ENCODE peak calls at places on chromosomes 7 and 10, in ten cellular contexts. O is KBM-7; W is body of pancreas; G is CD8-positive, alpha-beta memory T cell; Q is stimulated activated CD4-positive, alpha-beta T cell treated with anti-CD3 and anti-CD28 coated beads, Interleukin-4, amount 100 ng/mL, for 48 hours; Y is OCI-LY7; E is heart right ventricle; V is ELF-1; I is fibroblast of lung; B is DMS153. T is an unnamed sample.
A peak's percentile ranks its signal among the peaks of the same experiment; 100 is the strongest.

GRCh38 chr7:125568799-125569198 is 639.2 kb upstream of the POT1 start:
- DNase-seq in Q (no peak), W (no peak), V (no peak), G (no peak), Y (no peak), O (peak; percentile 65), E (no peak), B (no peak), I (no peak), T (peak; percentile 60)

GRCh38 chr7:130008941-130009847 is 42.0 kb downstream of the ZC3HC1 start:
- DNase-seq in V (peak; percentile 33), O (no peak), E (no peak), W (peak; percentile 98), Y (no peak), I (peak; percentile 74), G (no peak), B (peak; percentile 66), Q (no peak), T (peak; percentile 76)

GRCh38 chr7:38822556-38822955 is 86.4 kb downstream of the VPS41 start:
- DNase-seq in W (no peak), I (peak; percentile 42), O (no peak), B (no peak), Y (no peak), E (no peak), G (no peak), V (no peak), Q (no peak), T (no peak)

GRCh38 chr7:138324905-138325304 is 135.2 kb upstream of the TRIM24 start:
- DNase-seq in W (no peak), G (no peak), I (no peak), E (no peak), O (no peak), V (no peak), B (no peak), Y (no peak), Q (no peak), T (no peak)

GRCh38 chr10:22657028-22657427 is 57.4 kb downstream of the PIP4K2A start:
- DNase-seq in I (no peak), B (no peak), G (no peak), V (no peak), Y (no peak), Q (no peak), O (no peak), E (no peak), W (no peak), T (no peak)

GRCh38 chr10:4181690-4182089 is 396.7 kb upstream of the KLF6 start:
- DNase-seq in I (no peak), E (no peak), B (no peak), Y (no peak), V (no peak), G (no peak), W (no peak), Q (no peak), O (no peak), T (no peak)

GRCh38 chr7:53420550-53420949 is 385.1 kb downstream of the POM121L12 start:
- DNase-seq in E (no peak), V (no peak), O (no peak), B (no peak), Q (no peak), Y (no peak), I (no peak), W (no peak), G (no peak), T (no peak)

GRCh38 chr7:15305002-15305600 is 256.7 kb downstream of the AGMO start:
- DNase-seq in Y (peak; percentile 34), B (peak; percentile 36), G (no peak), W (peak; percentile 42), Q (no peak), E (peak; percentile 16), O (peak; percentile 56), V (peak; percentile 10), I (peak; percentile 23), T (peak; percentile 53)

GRCh38 chr7:149320313-149321124 is 58.5 kb downstream of the ZNF783 start:
- DNase-seq in O (no peak), E (no peak), G (no peak), W (no peak), I (no peak), V (no peak), Q (no peak), B (no peak), Y (no peak), T (no peak)

GRCh38 chr7:142420554-142421362 is 162.9 kb upstream of the PRSS58 start:
- DNase-seq in O (peak; percentile 43), W (no peak), I (peak; percentile 28), Y (no peak), E (no peak), Q (no peak), V (peak; percentile 80), B (no peak), G (no peak), T (no peak)

GRCh38 chr7:23020742-23021401 is 6.9 kb upstream of the HYCC1 start:
- DNase-seq in G (no peak), V (no peak), B (no peak), O (no peak), Y (no peak), Q (no peak), I (peak; percentile 95), E (no peak), W (no peak), T (no peak)

GRCh38 chr10:26485150-26485941 is 47.2 kb downstream of the APBB1IP start:
- DNase-seq in G (no peak), E (no peak), I (peak; percentile 80), B (no peak), Y (no peak), W (no peak), V (no peak), O (no peak), Q (no peak), T (no peak)

GRCh38 chr10:114982989-114983388 is 45.0 kb downstream of the TRUB1 start:
- DNase-seq in V (no peak), B (no peak), Y (no peak), Q (no peak), I (no peak), W (no peak), O (no peak), E (no peak), G (no peak), T (no peak)

GRCh38 chr7:151141855-151142685 is 25.4 kb downstream of the GBX1 start:
- DNase-seq in V (no peak), I (no peak), O (no peak), W (peak; percentile 12), B (no peak), Q (no peak), Y (no peak), G (no peak), E (no peak), T (no peak)

GRCh38 chr10:130744631-130745030 is 566.9 kb downstream of the TCERG1L start:
- DNase-seq in W (no peak), V (peak; percentile 22), O (no peak), E (no peak), Y (no peak), B (no peak), G (no peak), I (no peak), Q (no peak), T (no peak)

GRCh38 chr7:9488555-9488954 is 1055.1 kb downstream of the NXPH1 start:
- DNase-seq in W (no peak), G (no peak), O (no peak), V (no peak), Q (no peak), E (no peak), Y (no peak), B (no peak), I (peak; percentile 89), T (peak; percentile 32)

GRCh38 chr7:129530881-129531391 is 28.6 kb downstream of the SMKR1 start:
- DNase-seq in Q (peak; percentile 36), O (no peak), Y (no peak), I (peak; percentile 86), G (no peak), B (no peak), V (no peak), W (no peak), E (no peak), T (no peak)

GRCh38 chr10:123743441-123744225 is 77.5 kb downstream of the GPR26 start:
- DNase-seq in W (no peak), I (no peak), B (no peak), O (no peak), G (no peak), E (no peak), V (peak; percentile 84), Y (no peak), Q (no peak), T (no peak)

GRCh38 chr10:12768156-12768731 is 233.3 kb downstream of the CCDC3 start:
- DNase-seq in V (peak; percentile 48), Y (no peak), O (no peak), W (no peak), E (no peak), Q (no peak), B (no peak), G (no peak), I (peak; percentile 79), T (no peak)

GRCh38 chr7:18708204-18708603 is 212.7 kb downstream of the HDAC9 start:
- DNase-seq in G (no peak), Y (no peak), E (no peak), V (no peak), Q (no peak), I (no peak), O (no peak), W (no peak), B (no peak), T (no peak)

GRCh38 chr10:110399163-110400094 is 94.7 kb upstream of the SMNDC1 start:
- DNase-seq in I (peak; percentile 99), O (no peak), B (no peak), Q (no peak), W (peak; percentile 77), Y (no peak), E (no peak), G (no peak), V (no peak), T (no peak)

GRCh38 chr7:50730459-50731400 is 52.0 kb downstream of the GRB10 start:
- DNase-seq in E (no peak), O (no peak), G (no peak), W (no peak), Q (no peak), Y (no peak), B (no peak), V (no peak), I (peak; percentile 34), T (no peak)

GRCh38 chr10:97647556-97647955 is 7.1 kb downstream of the PI4K2A start:
- DNase-seq in B (no peak), O (no peak), I (peak; percentile 59), G (no peak), W (no peak), Y (no peak), Q (no peak), E (no peak), V (no peak), T (no peak)

GRCh38 chr7:55546826-55547225 is 25.5 kb downstream of the VOPP1 start:
- DNase-seq in I (peak; percentile 82), G (no peak), Q (no peak), B (peak; percentile 45), W (peak; percentile 86), V (no peak), E (peak; percentile 63), O (no peak), Y (no peak), T (peak; percentile 93)

GRCh38 chr7:50347693-50348092 is 43.2 kb downstream of the IKZF1 start:
- DNase-seq in B (no peak), G (peak; percentile 55), Q (peak; percentile 42), V (no peak), O (no peak), E (no peak), I (no peak), Y (no peak), W (no peak), T (no peak)

GRCh38 chr7:19869979-19870378 is 96.6 kb upstream of the TMEM196 start:
- DNase-seq in I (no peak), Q (no peak), Y (no peak), V (no peak), E (no peak), W (no peak), O (no peak), B (no peak), G (no peak), T (no peak)

GRCh38 chr7:138885383-138886147 is 87.6 kb upstream of the ATP6V0A4 start:
- DNase-seq in Q (no peak), I (no peak), E (no peak), B (no peak), Y (no peak), V (no peak), G (no peak), W (no peak), O (no peak), T (no peak)

GRCh38 chr10:83991986-83992753 is 147.1 kb upstream of the GHITM start:
- DNase-seq in E (no peak), I (peak; percentile 2), Q (peak; percentile 2), B (no peak), G (no peak), V (peak; percentile 62), W (peak; percentile 16), Y (peak; percentile 29), O (peak; percentile 30), T (peak; percentile 7)

T was measured in RPMI8226.